ENCODE peak calls at places on chromosomes 6 and 20, in six cellular contexts. One of them, this sample, is unnamed.

GRCh38 chr6:6657085-6657819 is 68.7 kb downstream of the LY86 start:
- DNase-seq in kidney epithelial cell: no peak
- DNase-seq in K562: no peak
- DNase-seq in GM23338: no peak
- DNase-seq in colonic mucosa: no peak
- DNase-seq in cardiac fibroblast: no peak
- DNase-seq in this sample: no peak

GRCh38 chr6:82331031-82331773 is 32.4 kb upstream of the TPBG start:
- DNase-seq in kidney epithelial cell: peak
- DNase-seq in K562: no peak
- DNase-seq in GM23338: peak
- DNase-seq in colonic mucosa: no peak
- DNase-seq in cardiac fibroblast: peak
- DNase-seq in this sample: peak

GRCh38 chr6:152296648-152297376 is 340.4 kb downstream of the SYNE1 start:
- DNase-seq in kidney epithelial cell: no peak
- DNase-seq in K562: no peak
- DNase-seq in GM23338: peak
- DNase-seq in colonic mucosa: no peak
- DNase-seq in cardiac fibroblast: no peak
- DNase-seq in this sample: no peak

GRCh38 chr20:38152175-38153010 is 12.7 kb downstream of the TGM2 start:
- DNase-seq in kidney epithelial cell: peak
- DNase-seq in K562: no peak
- DNase-seq in GM23338: peak
- DNase-seq in colonic mucosa: peak
- DNase-seq in cardiac fibroblast: peak
- DNase-seq in this sample: no peak

GRCh38 chr20:50246367-50247195 is 56.0 kb downstream of the CEBPB start:
- DNase-seq in kidney epithelial cell: no peak
- DNase-seq in K562: no peak
- DNase-seq in GM23338: no peak
- DNase-seq in colonic mucosa: no peak
- DNase-seq in cardiac fibroblast: no peak
- DNase-seq in this sample: no peak

GRCh38 chr6:144617231-144618199 is 332.4 kb downstream of the UTRN start:
- DNase-seq in kidney epithelial cell: no peak
- DNase-seq in K562: no peak
- DNase-seq in GM23338: no peak
- DNase-seq in colonic mucosa: no peak
- DNase-seq in cardiac fibroblast: no peak
- DNase-seq in this sample: no peak

GRCh38 chr6:44533221-44533820 is 145.8 kb downstream of the CDC5L start:
- DNase-seq in kidney epithelial cell: no peak
- DNase-seq in K562: no peak
- DNase-seq in GM23338: no peak
- DNase-seq in colonic mucosa: no peak
- DNase-seq in cardiac fibroblast: no peak
- DNase-seq in this sample: no peak

GRCh38 chr6:29035951-29036350 is 9.0 kb downstream of the OR2W1 start:
- DNase-seq in kidney epithelial cell: no peak
- DNase-seq in K562: no peak
- DNase-seq in GM23338: peak
- DNase-seq in colonic mucosa: no peak
- DNase-seq in cardiac fibroblast: no peak
- DNase-seq in this sample: no peak

GRCh38 chr20:4961746-4962145 is 39.6 kb downstream of the SLC23A2 start:
- DNase-seq in kidney epithelial cell: no peak
- DNase-seq in K562: peak
- DNase-seq in GM23338: no peak
- DNase-seq in colonic mucosa: no peak
- DNase-seq in cardiac fibroblast: peak
- DNase-seq in this sample: no peak

GRCh38 chr6:121135425-121135824 is 198.9 kb downstream of the TBC1D32 start:
- DNase-seq in kidney epithelial cell: no peak
- DNase-seq in K562: no peak
- DNase-seq in GM23338: no peak
- DNase-seq in colonic mucosa: no peak
- DNase-seq in cardiac fibroblast: no peak
- DNase-seq in this sample: no peak

GRCh38 chr20:57445298-57445697 is 54.1 kb downstream of the RBM38 start:
- DNase-seq in kidney epithelial cell: no peak
- DNase-seq in K562: no peak
- DNase-seq in GM23338: no peak
- DNase-seq in colonic mucosa: no peak
- DNase-seq in cardiac fibroblast: peak
- DNase-seq in this sample: peak

GRCh38 chr20:39875493-39876110 is 813.4 kb downstream of the MAFB start:
- DNase-seq in kidney epithelial cell: no peak
- DNase-seq in K562: no peak
- DNase-seq in GM23338: no peak
- DNase-seq in colonic mucosa: no peak
- DNase-seq in cardiac fibroblast: no peak
- DNase-seq in this sample: no peak

GRCh38 chr6:3844097-3844463 is 5.1 kb upstream of the FAM50B start:
- DNase-seq in kidney epithelial cell: no peak
- DNase-seq in K562: no peak
- DNase-seq in GM23338: no peak
- DNase-seq in colonic mucosa: no peak
- DNase-seq in cardiac fibroblast: peak
- DNase-seq in this sample: no peak

GRCh38 chr6:169953686-169954085 is 202.3 kb downstream of the ERMARD start:
- DNase-seq in kidney epithelial cell: no peak
- DNase-seq in K562: no peak
- DNase-seq in GM23338: no peak
- DNase-seq in colonic mucosa: peak
- DNase-seq in cardiac fibroblast: no peak
- DNase-seq in this sample: no peak

GRCh38 chr20:20731945-20732296 is 19.5 kb upstream of the RALGAPA2 start:
- DNase-seq in kidney epithelial cell: no peak
- DNase-seq in K562: no peak
- DNase-seq in GM23338: no peak
- DNase-seq in colonic mucosa: no peak
- DNase-seq in cardiac fibroblast: peak
- DNase-seq in this sample: no peak

GRCh38 chr20:22723659-22724058 is 139.3 kb upstream of the FOXA2 start:
- DNase-seq in kidney epithelial cell: no peak
- DNase-seq in K562: no peak
- DNase-seq in GM23338: no peak
- DNase-seq in colonic mucosa: no peak
- DNase-seq in cardiac fibroblast: peak
- DNase-seq in this sample: peak

DNA sequence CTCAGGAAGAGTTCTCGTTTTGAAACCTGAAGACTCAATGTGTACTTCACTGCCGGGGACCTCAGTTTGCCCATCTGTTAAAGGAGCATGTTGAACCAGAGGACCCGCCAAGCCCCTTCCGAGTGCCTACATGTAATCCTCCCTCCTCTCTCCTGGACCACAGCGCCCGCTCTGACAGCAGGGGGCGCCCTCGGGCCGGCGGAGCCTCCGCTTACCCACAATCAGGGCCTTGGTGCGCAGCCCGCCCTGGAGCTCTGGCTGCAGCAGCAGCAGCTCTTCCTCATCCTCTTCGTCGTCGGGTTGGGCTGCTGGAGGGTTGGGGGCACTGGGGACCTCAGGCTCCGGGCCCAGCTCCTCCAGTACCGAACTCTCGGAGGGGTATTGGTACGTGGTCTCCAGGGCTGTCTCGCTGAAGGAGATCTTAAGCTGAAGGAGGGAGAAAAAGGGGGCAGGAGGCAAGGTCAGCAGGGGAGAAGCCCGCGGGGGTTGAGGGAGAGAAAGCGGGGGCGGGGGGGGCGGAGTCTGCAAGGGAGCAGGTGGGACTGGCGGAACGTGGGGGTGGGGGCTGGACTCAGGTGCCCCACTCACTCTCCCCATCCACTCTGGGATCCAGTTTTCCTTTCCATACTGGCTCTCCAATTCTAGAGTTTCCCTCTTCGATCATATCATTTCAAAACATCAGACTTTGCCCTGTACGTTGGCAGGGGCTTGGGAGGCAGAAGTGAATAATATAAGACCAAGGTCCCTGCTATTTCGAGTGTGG is 6.3 kb upstream of the DHX16 start:
- DNase-seq in kidney epithelial cell: no peak
- DNase-seq in K562: peak
- DNase-seq in GM23338: peak
- DNase-seq in colonic mucosa: peak
- DNase-seq in cardiac fibroblast: peak
- DNase-seq in this sample: no peak
- H3K4me3 ChIP-seq in kidney epithelial cell: no peak
- H3K4me3 ChIP-seq in K562: peak
- H3K4me3 ChIP-seq in GM23338: peak
- H3K4me3 ChIP-seq in colonic mucosa: peak
- H3K4me3 ChIP-seq in cardiac fibroblast: peak
- H3K4me3 ChIP-seq in this sample: peak

GRCh38 chr6:108523697-108524096 is 37.0 kb upstream of the FOXO3 start:
- DNase-seq in kidney epithelial cell: no peak
- DNase-seq in K562: no peak
- DNase-seq in GM23338: no peak
- DNase-seq in colonic mucosa: no peak
- DNase-seq in cardiac fibroblast: no peak
- DNase-seq in this sample: no peak

GRCh38 chr6:108521616-108522107 is 39.1 kb upstream of the FOXO3 start:
- DNase-seq in kidney epithelial cell: no peak
- DNase-seq in K562: no peak
- DNase-seq in GM23338: no peak
- DNase-seq in colonic mucosa: no peak
- DNase-seq in cardiac fibroblast: no peak
- DNase-seq in this sample: no peak

GRCh38 chr6:108524528-108525218 is 36.0 kb upstream of the FOXO3 start:
- DNase-seq in kidney epithelial cell: no peak
- DNase-seq in K562: no peak
- DNase-seq in GM23338: peak
- DNase-seq in colonic mucosa: no peak
- DNase-seq in cardiac fibroblast: peak
- DNase-seq in this sample: peak

DNA sequence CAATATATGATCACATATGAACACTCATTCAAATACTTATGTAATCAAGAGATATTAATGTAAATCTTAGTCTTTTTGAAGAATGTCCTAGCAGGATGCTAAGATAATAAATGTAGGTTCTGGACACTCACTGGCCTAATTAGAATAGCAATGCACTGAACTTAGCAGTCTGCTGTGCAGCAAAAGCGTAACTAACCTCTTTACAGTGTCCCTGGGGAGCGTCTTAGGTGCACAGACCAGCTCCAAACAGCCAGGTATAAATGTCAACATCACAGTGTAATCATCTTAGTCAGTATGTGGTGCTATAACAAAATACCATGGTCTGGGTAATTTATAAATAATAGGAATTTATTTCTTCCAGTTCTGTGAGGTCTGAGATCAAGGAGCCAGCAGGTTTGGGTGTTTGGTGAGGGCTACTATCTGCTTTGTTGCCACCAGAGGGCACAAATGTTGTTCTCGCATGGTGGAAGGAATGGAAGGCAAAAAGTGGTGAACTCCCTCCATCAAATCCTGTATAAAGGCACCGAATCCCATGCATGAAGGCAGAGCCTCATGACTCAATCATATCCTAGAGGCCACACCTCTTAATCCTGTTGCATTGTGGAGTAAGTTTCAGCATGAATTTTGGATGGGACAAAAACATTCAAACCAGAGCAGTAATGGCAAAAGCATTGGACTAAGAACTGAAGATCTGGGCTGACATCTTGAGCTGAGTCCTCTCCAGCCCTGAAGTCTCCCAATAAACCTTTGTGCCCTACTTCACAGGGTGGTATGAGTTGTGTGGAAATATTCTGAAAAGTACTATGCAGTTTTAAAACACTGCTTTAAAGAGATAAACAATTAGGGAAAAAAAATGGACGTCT is 41.8 kb upstream of the FOXO3 start:
- DNase-seq in kidney epithelial cell: no peak
- DNase-seq in K562: no peak
- DNase-seq in GM23338: peak
- DNase-seq in colonic mucosa: no peak
- DNase-seq in cardiac fibroblast: peak
- DNase-seq in this sample: no peak
- TF ChIP-seq CTCF in kidney epithelial cell: peak
- TF ChIP-seq CTCF in K562: peak
- TF ChIP-seq CTCF in GM23338: peak
- TF ChIP-seq CTCF in colonic mucosa: peak
- TF ChIP-seq CTCF in cardiac fibroblast: peak
- TF ChIP-seq CTCF in this sample: peak

GRCh38 chr6:136990754-136991153 is 54.0 kb downstream of the IL20RA start:
- DNase-seq in kidney epithelial cell: no peak
- DNase-seq in K562: no peak
- DNase-seq in GM23338: peak
- DNase-seq in colonic mucosa: no peak
- DNase-seq in cardiac fibroblast: no peak
- DNase-seq in this sample: no peak

GRCh38 chr6:136989591-136990578 is 54.9 kb downstream of the IL20RA start:
- DNase-seq in kidney epithelial cell: no peak
- DNase-seq in K562: no peak
- DNase-seq in GM23338: peak
- DNase-seq in colonic mucosa: peak
- DNase-seq in cardiac fibroblast: peak
- DNase-seq in this sample: no peak

GRCh38 chr6:136992113-136992512 is 52.7 kb downstream of the IL20RA start:
- DNase-seq in kidney epithelial cell: no peak
- DNase-seq in K562: no peak
- DNase-seq in GM23338: no peak
- DNase-seq in colonic mucosa: no peak
- DNase-seq in cardiac fibroblast: no peak
- DNase-seq in this sample: no peak

GRCh38 chr6:136994782-136995181 is 50.0 kb downstream of the IL20RA start:
- DNase-seq in kidney epithelial cell: no peak
- DNase-seq in K562: no peak
- DNase-seq in GM23338: no peak
- DNase-seq in colonic mucosa: no peak
- DNase-seq in cardiac fibroblast: no peak
- DNase-seq in this sample: no peak

GRCh38 chr6:136991614-136992013 is 53.2 kb downstream of the IL20RA start:
- DNase-seq in kidney epithelial cell: no peak
- DNase-seq in K562: no peak
- DNase-seq in GM23338: no peak
- DNase-seq in colonic mucosa: no peak
- DNase-seq in cardiac fibroblast: no peak
- DNase-seq in this sample: no peak
- H3K4me3 ChIP-seq in kidney epithelial cell: no peak
- H3K4me3 ChIP-seq in K562: no peak
- H3K4me3 ChIP-seq in GM23338: no peak
- H3K4me3 ChIP-seq in colonic mucosa: no peak
- H3K4me3 ChIP-seq in cardiac fibroblast: no peak
- H3K4me3 ChIP-seq in this sample: no peak

DNA sequence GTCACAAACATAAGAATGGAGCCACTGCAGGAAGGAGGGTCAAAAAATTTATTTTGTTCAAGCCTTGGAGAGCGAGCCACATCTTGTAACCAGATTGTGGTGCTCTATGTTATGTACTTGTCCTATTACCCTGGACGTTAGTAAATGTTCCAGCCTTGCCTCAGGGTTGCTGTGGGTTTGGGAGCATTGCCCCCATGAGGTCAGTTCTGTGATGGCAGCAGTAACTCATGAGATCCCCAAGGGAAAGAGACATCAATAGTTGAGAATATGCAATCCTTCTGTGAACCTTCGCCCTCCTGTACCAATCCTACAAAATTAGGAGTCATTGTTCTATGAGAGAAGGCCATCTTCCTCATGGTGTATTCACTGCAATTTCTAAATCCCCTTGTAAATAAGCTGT is 16.4 kb upstream of the CFAP206 start:
- DNase-seq in kidney epithelial cell: no peak
- DNase-seq in K562: peak
- DNase-seq in GM23338: peak
- DNase-seq in colonic mucosa: no peak
- DNase-seq in cardiac fibroblast: peak
- DNase-seq in this sample: no peak
- TF ChIP-seq CTCF in kidney epithelial cell: peak
- TF ChIP-seq CTCF in K562: peak
- TF ChIP-seq CTCF in GM23338: peak
- TF ChIP-seq CTCF in colonic mucosa: no peak
- TF ChIP-seq CTCF in cardiac fibroblast: peak
- TF ChIP-seq CTCF in this sample: peak

This sample was measured in AG04449.